ENCODE peak calls at places on chromosome 2, in eight cellular contexts. One of them, this sample, is unnamed.

GRCh38 chr2:137729305-137729704 is 235.0 kb upstream of the HNMT start:
- DNase-seq in ovary: no peak
- DNase-seq in uterus: no peak
- DNase-seq in thyroid gland: no peak
- DNase-seq in sigmoid colon: no peak
- DNase-seq in heart left ventricle: no peak
- DNase-seq in body of pancreas: no peak
- DNase-seq in IMR-90: no peak
- DNase-seq in this sample: no peak

GRCh38 chr2:169010180-169010579 is 20.9 kb downstream of the ABCB11 start:
- DNase-seq in sigmoid colon: no peak
- DNase-seq in thyroid gland: no peak
- DNase-seq in IMR-90: no peak
- DNase-seq in body of pancreas: no peak
- DNase-seq in uterus: no peak
- DNase-seq in heart left ventricle: no peak
- DNase-seq in ovary: no peak
- DNase-seq in this sample: no peak

GRCh38 chr2:21466528-21466927 is 342.8 kb downstream of the TDRD15 start:
- DNase-seq in thyroid gland: no peak
- DNase-seq in IMR-90: peak
- DNase-seq in ovary: no peak
- DNase-seq in uterus: no peak
- DNase-seq in sigmoid colon: no peak
- DNase-seq in body of pancreas: no peak
- DNase-seq in heart left ventricle: no peak
- DNase-seq in this sample: no peak

GRCh38 chr2:216319771-216320170 is 52.5 kb downstream of the MARCHF4 start:
- DNase-seq in thyroid gland: no peak
- DNase-seq in body of pancreas: no peak
- DNase-seq in heart left ventricle: no peak
- DNase-seq in sigmoid colon: no peak
- DNase-seq in uterus: no peak
- DNase-seq in ovary: no peak
- DNase-seq in IMR-90: peak
- DNase-seq in this sample: no peak

GRCh38 chr2:103991591-103991990 is 862.3 kb upstream of the POU3F3 start:
- DNase-seq in IMR-90: no peak
- DNase-seq in sigmoid colon: no peak
- DNase-seq in heart left ventricle: no peak
- DNase-seq in thyroid gland: no peak
- DNase-seq in uterus: no peak
- DNase-seq in ovary: no peak
- DNase-seq in body of pancreas: no peak
- DNase-seq in this sample: no peak

GRCh38 chr2:188725981-188726380 is 248.2 kb upstream of the COL3A1 start:
- DNase-seq in body of pancreas: no peak
- DNase-seq in sigmoid colon: no peak
- DNase-seq in uterus: no peak
- DNase-seq in IMR-90: peak
- DNase-seq in heart left ventricle: no peak
- DNase-seq in thyroid gland: no peak
- DNase-seq in ovary: no peak
- DNase-seq in this sample: no peak

GRCh38 chr2:72572501-72572900 is 253.3 kb downstream of the EXOC6B start:
- DNase-seq in uterus: no peak
- DNase-seq in thyroid gland: no peak
- DNase-seq in body of pancreas: no peak
- DNase-seq in IMR-90: peak
- DNase-seq in sigmoid colon: no peak
- DNase-seq in ovary: no peak
- DNase-seq in heart left ventricle: no peak
- DNase-seq in this sample: no peak

GRCh38 chr2:199838399-199838798 is 12.6 kb downstream of the FTCDNL1 start:
- DNase-seq in heart left ventricle: no peak
- DNase-seq in ovary: no peak
- DNase-seq in sigmoid colon: no peak
- DNase-seq in thyroid gland: no peak
- DNase-seq in uterus: no peak
- DNase-seq in body of pancreas: no peak
- DNase-seq in IMR-90: no peak
- DNase-seq in this sample: no peak

GRCh38 chr2:200590090-200590489 is 4.3 kb downstream of the AOX1 start:
- DNase-seq in sigmoid colon: peak
- DNase-seq in body of pancreas: peak
- DNase-seq in heart left ventricle: no peak
- DNase-seq in IMR-90: no peak
- DNase-seq in uterus: peak
- DNase-seq in thyroid gland: peak
- DNase-seq in ovary: no peak
- DNase-seq in this sample: no peak

GRCh38 chr2:240446618-240447175 is 11.2 kb downstream of the GPC1 start:
- DNase-seq in sigmoid colon: no peak
- DNase-seq in body of pancreas: no peak
- DNase-seq in ovary: no peak
- DNase-seq in thyroid gland: no peak
- DNase-seq in heart left ventricle: no peak
- DNase-seq in uterus: no peak
- DNase-seq in IMR-90: no peak
- DNase-seq in this sample: no peak

GRCh38 chr2:225074366-225074765 is 32.1 kb upstream of the DOCK10 start:
- DNase-seq in heart left ventricle: no peak
- DNase-seq in IMR-90: no peak
- DNase-seq in sigmoid colon: no peak
- DNase-seq in body of pancreas: no peak
- DNase-seq in ovary: no peak
- DNase-seq in uterus: no peak
- DNase-seq in thyroid gland: no peak
- DNase-seq in this sample: no peak

GRCh38 chr2:109383505-109384307 is 230.1 kb downstream of the SEPTIN10 start:
- DNase-seq in IMR-90: no peak
- DNase-seq in thyroid gland: peak
- DNase-seq in body of pancreas: peak
- DNase-seq in uterus: peak
- DNase-seq in ovary: no peak
- DNase-seq in heart left ventricle: peak
- DNase-seq in sigmoid colon: peak
- DNase-seq in this sample: peak

GRCh38 chr2:57549642-57550102 is 496.9 kb upstream of the VRK2 start:
- DNase-seq in thyroid gland: no peak
- DNase-seq in IMR-90: no peak
- DNase-seq in sigmoid colon: no peak
- DNase-seq in heart left ventricle: no peak
- DNase-seq in body of pancreas: no peak
- DNase-seq in uterus: no peak
- DNase-seq in ovary: no peak
- DNase-seq in this sample: no peak

GRCh38 chr2:174259981-174260380 is 11.6 kb upstream of the OLA1 start:
- DNase-seq in ovary: no peak
- DNase-seq in IMR-90: peak
- DNase-seq in heart left ventricle: no peak
- DNase-seq in uterus: no peak
- DNase-seq in sigmoid colon: no peak
- DNase-seq in body of pancreas: no peak
- DNase-seq in thyroid gland: no peak
- DNase-seq in this sample: no peak

GRCh38 chr2:144580521-144581153 is 60.7 kb upstream of the ZEB2 start:
- DNase-seq in body of pancreas: no peak
- DNase-seq in uterus: no peak
- DNase-seq in thyroid gland: no peak
- DNase-seq in ovary: no peak
- DNase-seq in sigmoid colon: no peak
- DNase-seq in heart left ventricle: no peak
- DNase-seq in IMR-90: no peak
- DNase-seq in this sample: no peak

GRCh38 chr2:128309341-128310093 is 9.2 kb downstream of the HS6ST1 start:
- DNase-seq in heart left ventricle: peak
- DNase-seq in thyroid gland: peak
- DNase-seq in sigmoid colon: peak
- DNase-seq in ovary: peak
- DNase-seq in IMR-90: peak
- DNase-seq in uterus: peak
- DNase-seq in body of pancreas: peak
- DNase-seq in this sample: peak

GRCh38 chr2:186349508-186349907 is 136.6 kb upstream of the ZC3H15 start:
- DNase-seq in uterus: no peak
- DNase-seq in ovary: no peak
- DNase-seq in sigmoid colon: no peak
- DNase-seq in IMR-90: peak
- DNase-seq in heart left ventricle: no peak
- DNase-seq in body of pancreas: no peak
- DNase-seq in thyroid gland: no peak
- DNase-seq in this sample: no peak

GRCh38 chr2:225670111-225670974 is 270.8 kb downstream of the NYAP2 start:
- DNase-seq in sigmoid colon: no peak
- DNase-seq in IMR-90: peak
- DNase-seq in thyroid gland: no peak
- DNase-seq in heart left ventricle: no peak
- DNase-seq in body of pancreas: no peak
- DNase-seq in uterus: no peak
- DNase-seq in ovary: no peak
- DNase-seq in this sample: no peak

GRCh38 chr2:109377976-109378375 is 235.8 kb downstream of the SEPTIN10 start:
- DNase-seq in uterus: peak
- DNase-seq in heart left ventricle: no peak
- DNase-seq in body of pancreas: no peak
- DNase-seq in ovary: no peak
- DNase-seq in IMR-90: no peak
- DNase-seq in sigmoid colon: peak
- DNase-seq in thyroid gland: no peak
- DNase-seq in this sample: peak

DNA sequence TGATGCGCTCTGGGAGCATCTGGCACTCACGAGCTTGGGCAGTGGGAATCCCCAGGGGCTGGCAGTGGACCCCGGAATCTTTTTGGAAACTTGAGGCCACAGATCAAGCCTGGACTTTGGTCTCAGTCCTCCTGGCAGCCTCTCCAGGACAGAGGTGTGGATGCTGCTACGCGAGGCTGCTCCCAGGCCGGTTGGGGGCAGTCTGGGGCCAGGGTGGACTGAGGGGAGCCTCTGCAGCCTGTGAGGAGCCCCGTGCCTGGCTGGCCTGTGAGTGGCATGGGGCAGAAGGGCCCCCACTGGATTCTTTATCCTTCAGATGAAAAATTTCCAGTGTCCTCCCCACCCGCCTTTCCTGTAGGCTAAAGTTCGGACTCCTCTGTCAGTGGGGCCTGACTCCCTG is 12.7 kb upstream of the DES start:
- DNase-seq in sigmoid colon: peak
- DNase-seq in thyroid gland: no peak
- DNase-seq in uterus: peak
- DNase-seq in ovary: no peak
- DNase-seq in heart left ventricle: peak
- DNase-seq in body of pancreas: no peak
- DNase-seq in IMR-90: no peak
- DNase-seq in this sample: no peak
- TF ChIP-seq CTCF in sigmoid colon: no peak
- TF ChIP-seq CTCF in thyroid gland: no peak
- TF ChIP-seq CTCF in uterus: peak
- TF ChIP-seq CTCF in ovary: no peak
- TF ChIP-seq CTCF in heart left ventricle: peak
- TF ChIP-seq CTCF in body of pancreas: no peak
- TF ChIP-seq CTCF in IMR-90: peak
- TF ChIP-seq CTCF in this sample: no peak

GRCh38 chr2:27370816-27371620 is 602 bp downstream of the SNX17 start:
- DNase-seq in uterus: no peak
- DNase-seq in IMR-90: peak
- DNase-seq in thyroid gland: peak
- DNase-seq in ovary: peak
- DNase-seq in body of pancreas: no peak
- DNase-seq in heart left ventricle: peak
- DNase-seq in sigmoid colon: peak
- DNase-seq in this sample: no peak
- TF ChIP-seq POLR2A in uterus: no peak
- TF ChIP-seq POLR2A in IMR-90: no peak
- TF ChIP-seq POLR2A in thyroid gland: no peak
- TF ChIP-seq POLR2A in ovary: no peak
- TF ChIP-seq POLR2A in body of pancreas: no peak
- TF ChIP-seq POLR2A in heart left ventricle: no peak
- TF ChIP-seq POLR2A in sigmoid colon: no peak
- TF ChIP-seq POLR2A in this sample: no peak

GRCh38 chr2:140695163-140695562 is 1435.7 kb downstream of the LRP1B start:
- DNase-seq in ovary: no peak
- DNase-seq in sigmoid colon: no peak
- DNase-seq in body of pancreas: no peak
- DNase-seq in heart left ventricle: no peak
- DNase-seq in IMR-90: peak
- DNase-seq in uterus: no peak
- DNase-seq in thyroid gland: peak
- DNase-seq in this sample: no peak
- TF ChIP-seq CTCF in ovary: no peak
- TF ChIP-seq CTCF in sigmoid colon: no peak
- TF ChIP-seq CTCF in body of pancreas: no peak
- TF ChIP-seq CTCF in heart left ventricle: no peak
- TF ChIP-seq CTCF in IMR-90: no peak
- TF ChIP-seq CTCF in uterus: no peak
- TF ChIP-seq CTCF in thyroid gland: no peak
- TF ChIP-seq CTCF in this sample: no peak

DNA sequence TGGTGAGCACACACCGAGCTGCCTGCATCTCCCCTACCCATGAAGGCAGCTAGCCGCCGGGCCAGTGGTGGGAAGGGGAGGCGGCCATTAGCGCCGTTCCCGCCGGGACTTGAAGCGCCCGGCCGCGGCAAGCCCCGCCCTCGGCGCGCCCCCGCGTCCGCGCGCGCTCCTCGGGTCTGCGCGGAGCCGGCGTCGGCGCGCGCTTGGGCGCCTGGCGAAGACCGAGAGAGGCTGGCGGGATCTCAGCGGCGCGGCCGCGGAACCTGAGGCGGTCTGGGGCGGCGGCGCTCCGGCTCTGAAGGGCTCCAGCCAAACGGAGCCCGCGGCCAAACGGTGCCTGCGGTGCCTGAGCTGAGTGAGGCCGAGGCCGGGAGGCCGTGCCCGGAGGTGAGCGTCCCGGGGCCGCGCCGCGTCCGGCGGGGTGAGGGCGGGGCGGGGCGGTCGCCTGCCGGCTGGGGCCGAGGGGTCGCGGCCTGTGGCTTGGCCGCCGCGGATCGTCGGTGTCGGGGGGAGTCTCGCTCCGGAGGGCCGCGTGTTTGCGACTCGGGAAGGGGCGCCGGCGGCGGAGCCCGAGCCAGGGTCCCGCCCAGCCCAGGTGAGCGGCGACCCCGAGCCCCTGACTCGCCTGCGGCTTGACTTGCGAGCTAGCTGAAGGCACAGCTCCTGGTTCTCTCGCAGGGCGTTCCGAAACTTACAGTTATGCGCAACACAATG is at the start of gene UBXN2A:
- DNase-seq in ovary: peak
- DNase-seq in thyroid gland: peak
- DNase-seq in heart left ventricle: peak
- DNase-seq in body of pancreas: peak
- DNase-seq in uterus: peak
- DNase-seq in IMR-90: peak
- DNase-seq in sigmoid colon: peak
- DNase-seq in this sample: peak
- TF ChIP-seq POLR2A in ovary: peak
- TF ChIP-seq POLR2A in thyroid gland: peak
- TF ChIP-seq POLR2A in heart left ventricle: no peak
- TF ChIP-seq POLR2A in body of pancreas: peak
- TF ChIP-seq POLR2A in uterus: peak
- TF ChIP-seq POLR2A in IMR-90: no peak
- TF ChIP-seq POLR2A in sigmoid colon: peak
- TF ChIP-seq POLR2A in this sample: no peak